ENCODE peak calls at places on chromosome 5, in nine cellular contexts. Q is effector memory CD8-positive, alpha-beta T cell; V is GM03348; I is activated T-helper 1 cell treated with Interleukin-2 at 50 U/mL for 16 hours; B is iPS DF 6.9; L is AG04450; O is GF-D8; D is H4; G is activated CD8-positive, alpha-beta memory T cell treated with anti-CD3 and anti-CD28 coated beads, Interleukin-2, amount 50 U/mL, for 4 hours. Y is an unnamed sample.

GRCh38 chr5:123422433-123423277 is 548 bp downstream of the CEP120 start:
- DNase-seq in Q (peak; percentile 14), I (no peak), O (no peak), B (no peak), G (no peak), L (no peak), D (peak; percentile 17), V (peak; percentile 11), Y (no peak)

GRCh38 chr5:54018438-54018837 is 291.9 kb downstream of the ARL15 start:
- DNase-seq in Q (no peak), D (no peak), B (peak; percentile 84), V (no peak), O (no peak), G (no peak), L (peak; percentile 45), I (no peak), Y (no peak)

GRCh38 chr5:133453084-133453765 is 159.1 kb downstream of the FSTL4 start:
- DNase-seq in Q (no peak), I (no peak), G (no peak), L (no peak), O (no peak), V (no peak), D (no peak), B (no peak), Y (no peak)

GRCh38 chr5:58648846-58649245 is 66.0 kb downstream of the RAB3C start:
- DNase-seq in L (no peak), O (no peak), I (no peak), B (no peak), G (no peak), D (peak; percentile 11), Q (no peak), V (no peak), Y (no peak)

GRCh38 chr5:159878988-159879471 is 37.3 kb upstream of the ADRA1B start:
- DNase-seq in B (peak; percentile 29), V (peak; percentile 89), I (no peak), D (peak; percentile 91), G (no peak), Q (no peak), L (peak; percentile 39), O (no peak), Y (peak; percentile 61)

GRCh38 chr5:90144625-90145327 is 264.8 kb downstream of the CETN3 start:
- DNase-seq in V (no peak), B (no peak), G (no peak), Q (no peak), O (no peak), L (no peak), D (peak; percentile 33), I (no peak), Y (no peak)

GRCh38 chr5:152142845-152143469 is 218.3 kb upstream of the GLRA1 start:
- DNase-seq in G (peak; percentile 56), V (peak; percentile 81), I (peak; percentile 26), B (peak; percentile 72), O (no peak), L (peak; percentile 24), Q (peak; percentile 59), D (no peak), Y (peak; percentile 86)

GRCh38 chr5:136600306-136600705 is 235.0 kb upstream of the TRPC7 start:
- DNase-seq in B (no peak), Q (no peak), V (no peak), G (no peak), D (no peak), O (no peak), I (no peak), L (no peak), Y (no peak)

GRCh38 chr5:1778138-1779020 is 21.3 kb downstream of the MRPL36 start:
- DNase-seq in L (no peak), B (no peak), G (no peak), I (no peak), Q (no peak), O (no peak), D (no peak), V (no peak), Y (no peak)

GRCh38 chr5:107919969-107920368 is 249.2 kb upstream of the EFNA5 start:
- DNase-seq in B (no peak), I (no peak), O (no peak), Q (no peak), L (no peak), G (no peak), V (no peak), D (no peak), Y (no peak)

GRCh38 chr5:37710965-37711364 is 128.9 kb downstream of the GDNF start:
- DNase-seq in Q (no peak), D (no peak), O (no peak), I (no peak), G (no peak), L (no peak), B (no peak), V (no peak), Y (no peak)

GRCh38 chr5:125604104-125604503 is 819.1 kb upstream of the GRAMD2B start:
- DNase-seq in I (no peak), B (no peak), D (no peak), L (no peak), Q (no peak), G (no peak), O (no peak), V (no peak), Y (no peak)

GRCh38 chr5:72107874-72108199 is 562 bp downstream of the MAP1B start:
- DNase-seq in Q (no peak), L (no peak), G (no peak), O (no peak), B (no peak), I (no peak), D (peak; percentile 45), V (peak; percentile 29), Y (peak; percentile 74)

GRCh38 chr5:127096328-127096993 is 23.2 kb upstream of the C5orf63 start:
- DNase-seq in D (no peak), L (no peak), Q (no peak), I (no peak), B (no peak), V (no peak), O (no peak), G (no peak), Y (no peak)

GRCh38 chr5:111676496-111676895 is 80.5 kb downstream of the NREP start:
- DNase-seq in V (peak; percentile 62), I (no peak), Q (no peak), L (no peak), G (no peak), D (no peak), O (no peak), B (no peak), Y (no peak)

GRCh38 chr5:121915765-121916164 is 46.0 kb upstream of the SRFBP1 start:
- DNase-seq in O (no peak), L (no peak), Q (no peak), B (no peak), D (peak; percentile 34), I (no peak), V (no peak), G (no peak), Y (no peak)

GRCh38 chr5:180815241-180816031 is 12.8 kb upstream of the MGAT1 start:
- DNase-seq in V (no peak), Q (no peak), D (no peak), L (no peak), G (no peak), B (no peak), I (no peak), O (no peak), Y (no peak)

GRCh38 chr5:109370343-109370742 is 39.4 kb downstream of the PJA2 start:
- DNase-seq in D (no peak), Q (no peak), L (no peak), O (no peak), V (no peak), I (no peak), B (no peak), G (no peak), Y (no peak)

GRCh38 chr5:126004636-126005035 is 418.6 kb upstream of the GRAMD2B start:
- DNase-seq in G (no peak), D (no peak), L (no peak), Q (no peak), I (no peak), V (no peak), B (no peak), O (no peak), Y (no peak)

GRCh38 chr5:103120607-103121200 is 603 bp downstream of the PPIP5K2 start:
- DNase-seq in Q (no peak), O (no peak), D (peak; percentile 20), V (peak; percentile 28), I (no peak), G (no peak), B (no peak), L (no peak), Y (no peak)

GRCh38 chr5:74300808-74301389 is 339.6 kb downstream of the ENC1 start:
- DNase-seq in D (no peak), O (no peak), L (no peak), B (no peak), Q (no peak), G (no peak), V (no peak), I (no peak), Y (no peak)

GRCh38 chr5:2326603-2327002 is 424.9 kb downstream of the IRX2 start:
- DNase-seq in D (no peak), V (no peak), G (no peak), Q (no peak), B (no peak), I (no peak), L (no peak), O (no peak), Y (no peak)

GRCh38 chr5:33148076-33148501 is 292.7 kb upstream of the TARS1 start:
- DNase-seq in I (no peak), L (peak; percentile 65), Q (no peak), O (no peak), B (no peak), V (peak; percentile 88), D (peak; percentile 68), G (no peak), Y (no peak)

GRCh38 chr5:103232393-103232999 is 26.1 kb upstream of the MACIR start:
- DNase-seq in G (no peak), L (no peak), Q (no peak), I (no peak), B (no peak), O (peak; percentile 13), V (peak; percentile 23), D (peak; percentile 38), Y (no peak)

GRCh38 chr5:115487750-115488149 is 56.8 kb downstream of the FEM1C start:
- DNase-seq in G (no peak), B (no peak), D (no peak), Q (no peak), O (no peak), L (no peak), V (no peak), I (no peak), Y (no peak)

GRCh38 chr5:102959055-102959454 is 160.9 kb downstream of the GIN1 start:
- DNase-seq in I (no peak), B (no peak), O (no peak), D (peak; percentile 79), L (peak; percentile 63), Q (no peak), G (no peak), V (peak; percentile 65), Y (no peak)

GRCh38 chr5:51033215-51033614 is 350.0 kb upstream of the ISL1 start:
- DNase-seq in V (no peak), O (no peak), Q (no peak), B (no peak), I (no peak), D (no peak), L (no peak), G (no peak), Y (no peak)

GRCh38 chr5:168353216-168353957 is 61.9 kb downstream of the WWC1 start:
- DNase-seq in V (no peak), Q (no peak), O (no peak), I (no peak), D (no peak), L (no peak), G (no peak), B (no peak), Y (no peak)

GRCh38 chr5:83751201-83751600 is 30.5 kb upstream of the HAPLN1 start:
- DNase-seq in Q (no peak), D (no peak), O (no peak), B (no peak), G (no peak), I (no peak), L (no peak), V (no peak), Y (no peak)

GRCh38 chr5:146395233-146395632 is 51.9 kb upstream of the TCERG1 start:
- DNase-seq in V (no peak), L (no peak), Q (no peak), O (no peak), G (no peak), B (no peak), I (no peak), D (no peak), Y (no peak)

GRCh38 chr5:156640751-156641241 is 209.3 kb upstream of the PPP1R2B start:
- DNase-seq in B (no peak), I (no peak), O (no peak), G (no peak), Q (no peak), L (no peak), D (no peak), V (peak; percentile 72), Y (no peak)